ENCODE peak calls at places on chromosomes 11 and 22, in six cellular contexts. One of them, this sample, is unnamed.
A peak's percentile ranks its signal among the peaks of the same experiment; 100 is the strongest.

GRCh38 chr22:19984201-19984753 is 32.3 kb downstream of the ARVCF start:
- DNase-seq in prostate gland: no peak
- DNase-seq in thoracic aorta: peak; percentile 54
- DNase-seq in effector memory CD4-positive, alpha-beta T cell: no peak
- DNase-seq in A549: peak; percentile 61
- DNase-seq in naive thymus-derived CD4-positive, alpha-beta T cell: no peak
- DNase-seq in this sample: peak; percentile 93

GRCh38 chr11:17803751-17804334 is 69.3 kb downstream of the KCNC1 start:
- DNase-seq in prostate gland: no peak
- DNase-seq in thoracic aorta: no peak
- DNase-seq in effector memory CD4-positive, alpha-beta T cell: no peak
- DNase-seq in A549: no peak
- DNase-seq in naive thymus-derived CD4-positive, alpha-beta T cell: no peak
- DNase-seq in this sample: no peak

GRCh38 chr11:69380451-69380901 is 86.5 kb downstream of the MYEOV start:
- DNase-seq in prostate gland: no peak
- DNase-seq in thoracic aorta: no peak
- DNase-seq in effector memory CD4-positive, alpha-beta T cell: no peak
- DNase-seq in A549: no peak
- DNase-seq in naive thymus-derived CD4-positive, alpha-beta T cell: no peak
- DNase-seq in this sample: peak; percentile 51

GRCh38 chr11:123454796-123455195 is 24.7 kb downstream of the GRAMD1B start:
- DNase-seq in prostate gland: no peak
- DNase-seq in thoracic aorta: no peak
- DNase-seq in effector memory CD4-positive, alpha-beta T cell: no peak
- DNase-seq in A549: no peak
- DNase-seq in naive thymus-derived CD4-positive, alpha-beta T cell: no peak
- DNase-seq in this sample: no peak

GRCh38 chr11:4072668-4073285 is 21.8 kb upstream of the RRM1 start:
- DNase-seq in prostate gland: peak; percentile 72
- DNase-seq in thoracic aorta: no peak
- DNase-seq in effector memory CD4-positive, alpha-beta T cell: no peak
- DNase-seq in A549: peak; percentile 67
- DNase-seq in naive thymus-derived CD4-positive, alpha-beta T cell: no peak
- DNase-seq in this sample: peak; percentile 74

GRCh38 chr11:48058777-48059176 is 78.4 kb downstream of the PTPRJ start:
- DNase-seq in prostate gland: peak; percentile 51
- DNase-seq in thoracic aorta: no peak
- DNase-seq in effector memory CD4-positive, alpha-beta T cell: no peak
- DNase-seq in A549: no peak
- DNase-seq in naive thymus-derived CD4-positive, alpha-beta T cell: no peak
- DNase-seq in this sample: no peak

GRCh38 chr22:43185860-43186261 is 1.1 kb downstream of the TTLL12 start:
- DNase-seq in prostate gland: peak; percentile 86
- DNase-seq in thoracic aorta: no peak
- DNase-seq in effector memory CD4-positive, alpha-beta T cell: no peak
- DNase-seq in A549: peak; percentile 26
- DNase-seq in naive thymus-derived CD4-positive, alpha-beta T cell: no peak
- DNase-seq in this sample: peak; percentile 71

GRCh38 chr11:63944987-63945386 is 6.2 kb downstream of the NAA40 start:
- DNase-seq in prostate gland: no peak
- DNase-seq in thoracic aorta: peak; percentile 12
- DNase-seq in effector memory CD4-positive, alpha-beta T cell: no peak
- DNase-seq in A549: no peak
- DNase-seq in naive thymus-derived CD4-positive, alpha-beta T cell: no peak
- DNase-seq in this sample: no peak

GRCh38 chr11:133934599-133935550 is 21.9 kb downstream of the IGSF9B start:
- DNase-seq in prostate gland: no peak
- DNase-seq in thoracic aorta: no peak
- DNase-seq in effector memory CD4-positive, alpha-beta T cell: no peak
- DNase-seq in A549: no peak
- DNase-seq in naive thymus-derived CD4-positive, alpha-beta T cell: no peak
- DNase-seq in this sample: no peak

GRCh38 chr11:64887234-64887756 is 8.9 kb upstream of the EHD1 start:
- DNase-seq in prostate gland: no peak
- DNase-seq in thoracic aorta: no peak
- DNase-seq in effector memory CD4-positive, alpha-beta T cell: no peak
- DNase-seq in A549: no peak
- DNase-seq in naive thymus-derived CD4-positive, alpha-beta T cell: no peak
- DNase-seq in this sample: no peak

GRCh38 chr11:16807306-16807705 is 68.9 kb downstream of the C11orf58 start:
- DNase-seq in prostate gland: no peak
- DNase-seq in thoracic aorta: no peak
- DNase-seq in effector memory CD4-positive, alpha-beta T cell: no peak
- DNase-seq in A549: no peak
- DNase-seq in naive thymus-derived CD4-positive, alpha-beta T cell: no peak
- DNase-seq in this sample: no peak

GRCh38 chr11:44318369-44318768 is 8.4 kb upstream of the ALX4 start:
- DNase-seq in prostate gland: no peak
- DNase-seq in thoracic aorta: no peak
- DNase-seq in effector memory CD4-positive, alpha-beta T cell: no peak
- DNase-seq in A549: no peak
- DNase-seq in naive thymus-derived CD4-positive, alpha-beta T cell: no peak
- DNase-seq in this sample: no peak

GRCh38 chr11:129252621-129253020 is 60.5 kb upstream of the ARHGAP32 start:
- DNase-seq in prostate gland: no peak
- DNase-seq in thoracic aorta: no peak
- DNase-seq in effector memory CD4-positive, alpha-beta T cell: no peak
- DNase-seq in A549: no peak
- DNase-seq in naive thymus-derived CD4-positive, alpha-beta T cell: no peak
- DNase-seq in this sample: no peak

GRCh38 chr11:89736566-89736965 is 26.5 kb downstream of the TRIM77 start:
- DNase-seq in prostate gland: no peak
- DNase-seq in thoracic aorta: no peak
- DNase-seq in effector memory CD4-positive, alpha-beta T cell: no peak
- DNase-seq in A549: no peak
- DNase-seq in naive thymus-derived CD4-positive, alpha-beta T cell: no peak
- DNase-seq in this sample: no peak

GRCh38 chr11:1522081-1522424 is 35.5 kb upstream of the MOB2 start:
- DNase-seq in prostate gland: no peak
- DNase-seq in thoracic aorta: no peak
- DNase-seq in effector memory CD4-positive, alpha-beta T cell: no peak
- DNase-seq in A549: no peak
- DNase-seq in naive thymus-derived CD4-positive, alpha-beta T cell: no peak
- DNase-seq in this sample: no peak

GRCh38 chr22:20128619-20128901 is 3.0 kb upstream of the ZDHHC8 start:
- DNase-seq in prostate gland: no peak
- DNase-seq in thoracic aorta: no peak
- DNase-seq in effector memory CD4-positive, alpha-beta T cell: no peak
- DNase-seq in A549: no peak
- DNase-seq in naive thymus-derived CD4-positive, alpha-beta T cell: no peak
- DNase-seq in this sample: no peak

GRCh38 chr11:12587333-12587997 is 86.8 kb upstream of the TEAD1 start:
- DNase-seq in prostate gland: no peak
- DNase-seq in thoracic aorta: no peak
- DNase-seq in effector memory CD4-positive, alpha-beta T cell: no peak
- DNase-seq in A549: no peak
- DNase-seq in naive thymus-derived CD4-positive, alpha-beta T cell: no peak
- DNase-seq in this sample: no peak

GRCh38 chr22:44526431-44527115 is 28.5 kb upstream of the RTL6 start:
- DNase-seq in prostate gland: no peak
- DNase-seq in thoracic aorta: no peak
- DNase-seq in effector memory CD4-positive, alpha-beta T cell: no peak
- DNase-seq in A549: no peak
- DNase-seq in naive thymus-derived CD4-positive, alpha-beta T cell: no peak
- DNase-seq in this sample: no peak

GRCh38 chr11:78731008-78731407 is 156.3 kb upstream of the NARS2 start:
- DNase-seq in prostate gland: no peak
- DNase-seq in thoracic aorta: no peak
- DNase-seq in effector memory CD4-positive, alpha-beta T cell: no peak
- DNase-seq in A549: no peak
- DNase-seq in naive thymus-derived CD4-positive, alpha-beta T cell: no peak
- DNase-seq in this sample: no peak

GRCh38 chr11:8062781-8063257 is 18.2 kb upstream of the TUB start:
- DNase-seq in prostate gland: no peak
- DNase-seq in thoracic aorta: no peak
- DNase-seq in effector memory CD4-positive, alpha-beta T cell: no peak
- DNase-seq in A549: no peak
- DNase-seq in naive thymus-derived CD4-positive, alpha-beta T cell: no peak
- DNase-seq in this sample: no peak

GRCh38 chr11:69156673-69157155 is 979 bp downstream of the SMIM38 start:
- DNase-seq in prostate gland: no peak
- DNase-seq in thoracic aorta: no peak
- DNase-seq in effector memory CD4-positive, alpha-beta T cell: no peak
- DNase-seq in A549: no peak
- DNase-seq in naive thymus-derived CD4-positive, alpha-beta T cell: no peak
- DNase-seq in this sample: no peak

GRCh38 chr11:94060401-94060800 is 39.2 kb downstream of the HEPHL1 start:
- DNase-seq in prostate gland: no peak
- DNase-seq in thoracic aorta: no peak
- DNase-seq in effector memory CD4-positive, alpha-beta T cell: no peak
- DNase-seq in A549: no peak
- DNase-seq in naive thymus-derived CD4-positive, alpha-beta T cell: no peak
- DNase-seq in this sample: no peak

GRCh38 chr11:119789766-119790407 is 60.9 kb upstream of the NECTIN1 start:
- DNase-seq in prostate gland: no peak
- DNase-seq in thoracic aorta: no peak
- DNase-seq in effector memory CD4-positive, alpha-beta T cell: no peak
- DNase-seq in A549: no peak
- DNase-seq in naive thymus-derived CD4-positive, alpha-beta T cell: no peak
- DNase-seq in this sample: no peak

GRCh38 chr22:21865041-21865440 is 2.4 kb downstream of the MAPK1 start:
- DNase-seq in prostate gland: peak; percentile 24
- DNase-seq in thoracic aorta: peak; percentile 48
- DNase-seq in effector memory CD4-positive, alpha-beta T cell: no peak
- DNase-seq in A549: no peak
- DNase-seq in naive thymus-derived CD4-positive, alpha-beta T cell: no peak
- DNase-seq in this sample: peak; percentile 87

GRCh38 chr11:114280696-114281095 is 15.5 kb upstream of the NNMT start:
- DNase-seq in prostate gland: peak; percentile 56
- DNase-seq in thoracic aorta: no peak
- DNase-seq in effector memory CD4-positive, alpha-beta T cell: no peak
- DNase-seq in A549: peak; percentile 67
- DNase-seq in naive thymus-derived CD4-positive, alpha-beta T cell: no peak
- DNase-seq in this sample: peak; percentile 84

GRCh38 chr11:132535830-132536229 is 996.5 kb downstream of the OPCML start:
- DNase-seq in prostate gland: no peak
- DNase-seq in thoracic aorta: no peak
- DNase-seq in effector memory CD4-positive, alpha-beta T cell: no peak
- DNase-seq in A549: no peak
- DNase-seq in naive thymus-derived CD4-positive, alpha-beta T cell: no peak
- DNase-seq in this sample: no peak

GRCh38 chr11:117095301-117096139 is 2.7 kb downstream of the SIK3 start:
- DNase-seq in prostate gland: no peak
- DNase-seq in thoracic aorta: no peak
- DNase-seq in effector memory CD4-positive, alpha-beta T cell: no peak
- DNase-seq in A549: no peak
- DNase-seq in naive thymus-derived CD4-positive, alpha-beta T cell: no peak
- DNase-seq in this sample: no peak
- H3K4me3 ChIP-seq in prostate gland: no peak overlapping the region
- H3K4me3 ChIP-seq in thoracic aorta: peak overlapping the region; percentile 35
- H3K4me3 ChIP-seq in effector memory CD4-positive, alpha-beta T cell: peak overlapping the region; percentile 65
- H3K4me3 ChIP-seq in A549: peak overlapping the region; percentile 12
- H3K4me3 ChIP-seq in naive thymus-derived CD4-positive, alpha-beta T cell: peak overlapping the region; percentile 68
- H3K4me3 ChIP-seq in this sample: peak overlapping the region; percentile 99

GRCh38 chr11:29024386-29024785 is 916.2 kb downstream of the METTL15 start:
- DNase-seq in prostate gland: no peak
- DNase-seq in thoracic aorta: no peak
- DNase-seq in effector memory CD4-positive, alpha-beta T cell: no peak
- DNase-seq in A549: no peak
- DNase-seq in naive thymus-derived CD4-positive, alpha-beta T cell: no peak
- DNase-seq in this sample: no peak

GRCh38 chr11:29025001-29025400 is 916.8 kb downstream of the METTL15 start:
- DNase-seq in prostate gland: no peak
- DNase-seq in thoracic aorta: no peak
- DNase-seq in effector memory CD4-positive, alpha-beta T cell: no peak
- DNase-seq in A549: no peak
- DNase-seq in naive thymus-derived CD4-positive, alpha-beta T cell: no peak
- DNase-seq in this sample: no peak

DNA sequence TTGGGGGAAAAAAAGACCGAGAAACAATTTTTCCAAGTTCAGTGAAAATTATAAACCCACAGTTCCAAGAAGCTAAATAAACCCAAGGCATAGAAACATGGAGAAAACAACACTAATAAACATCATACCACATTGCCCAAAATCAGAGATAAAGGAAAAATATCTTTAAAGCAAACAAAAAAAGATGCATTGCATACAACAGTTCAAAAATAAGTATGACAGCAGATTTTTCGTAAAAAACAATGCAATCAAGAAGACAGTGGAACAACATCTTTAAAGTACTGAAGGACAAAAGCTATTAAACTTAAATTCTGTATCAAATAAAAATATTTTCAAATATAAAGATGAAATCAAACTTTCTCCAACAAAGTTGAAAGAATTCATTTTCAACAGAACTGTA is 921.3 kb downstream of the METTL15 start:
- DNase-seq in prostate gland: no peak
- DNase-seq in thoracic aorta: no peak
- DNase-seq in effector memory CD4-positive, alpha-beta T cell: no peak
- DNase-seq in A549: no peak
- DNase-seq in naive thymus-derived CD4-positive, alpha-beta T cell: no peak
- DNase-seq in this sample: no peak
- H3K4me1 ChIP-seq in prostate gland: no peaks in the 10 kb centered on the region
- H3K4me1 ChIP-seq in thoracic aorta: no peaks in the 10 kb centered on the region
- H3K4me1 ChIP-seq in effector memory CD4-positive, alpha-beta T cell: no peaks in the 10 kb centered on the region
- H3K4me1 ChIP-seq in A549: no peaks in the 10 kb centered on the region
- H3K4me1 ChIP-seq in naive thymus-derived CD4-positive, alpha-beta T cell: no peaks in the 10 kb centered on the region
- H3K4me1 ChIP-seq in this sample: no peaks in the 10 kb centered on the region

GRCh38 chr11:61893981-61894380 is 2.6 kb upstream of the FADS3 start:
- DNase-seq in prostate gland: no peak
- DNase-seq in thoracic aorta: no peak
- DNase-seq in effector memory CD4-positive, alpha-beta T cell: no peak
- DNase-seq in A549: no peak
- DNase-seq in naive thymus-derived CD4-positive, alpha-beta T cell: no peak
- DNase-seq in this sample: no peak

GRCh38 chr11:61890536-61891330 is 612 bp downstream of the FADS3 start:
- DNase-seq in prostate gland: no peak
- DNase-seq in thoracic aorta: peak; percentile 82
- DNase-seq in effector memory CD4-positive, alpha-beta T cell: no peak
- DNase-seq in A549: peak; percentile 50
- DNase-seq in naive thymus-derived CD4-positive, alpha-beta T cell: peak; percentile 48
- DNase-seq in this sample: peak; percentile 87

GRCh38 chr11:61889831-61890230 is 1.5 kb downstream of the FADS3 start:
- DNase-seq in prostate gland: no peak
- DNase-seq in thoracic aorta: no peak
- DNase-seq in effector memory CD4-positive, alpha-beta T cell: no peak
- DNase-seq in A549: no peak
- DNase-seq in naive thymus-derived CD4-positive, alpha-beta T cell: no peak
- DNase-seq in this sample: no peak

GRCh38 chr11:61891331-61892084 is at the start of gene FADS3:
- DNase-seq in prostate gland: peak; percentile 71
- DNase-seq in thoracic aorta: peak; percentile 33
- DNase-seq in effector memory CD4-positive, alpha-beta T cell: peak; percentile 62
- DNase-seq in A549: peak; percentile 76
- DNase-seq in naive thymus-derived CD4-positive, alpha-beta T cell: peak; percentile 78
- DNase-seq in this sample: peak; percentile 80

DNA sequence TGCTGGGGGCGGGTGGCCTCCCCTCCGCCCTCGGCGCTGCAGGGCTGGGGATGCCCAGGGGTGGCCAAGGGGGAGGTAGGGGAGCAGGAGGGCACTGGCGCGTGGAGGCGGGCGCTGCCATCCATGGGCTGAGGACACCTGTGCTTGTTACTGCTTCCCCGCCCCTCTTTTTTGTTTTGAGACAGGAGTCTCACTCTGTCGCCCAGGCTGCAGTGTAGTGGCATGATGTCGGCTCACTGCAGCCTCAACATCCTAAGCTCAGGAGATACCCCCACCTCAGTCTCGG is 683 bp upstream of the FADS3 start:
- DNase-seq in prostate gland: no peak
- DNase-seq in thoracic aorta: no peak
- DNase-seq in effector memory CD4-positive, alpha-beta T cell: no peak
- DNase-seq in A549: no peak
- DNase-seq in naive thymus-derived CD4-positive, alpha-beta T cell: no peak
- DNase-seq in this sample: no peak
- H3K4me3 ChIP-seq in prostate gland: peak overlapping the region; percentile 85
- H3K4me3 ChIP-seq in thoracic aorta: peak overlapping the region; percentile 86
- H3K4me3 ChIP-seq in effector memory CD4-positive, alpha-beta T cell: peak overlapping the region; percentile 60
- H3K4me3 ChIP-seq in A549: peak overlapping the region; percentile 73
- H3K4me3 ChIP-seq in naive thymus-derived CD4-positive, alpha-beta T cell: peak overlapping the region; percentile 55
- H3K4me3 ChIP-seq in this sample: peak overlapping the region; percentile 99

GRCh38 chr22:24507742-24508141 is 12.6 kb downstream of the UPB1 start:
- DNase-seq in prostate gland: no peak
- DNase-seq in thoracic aorta: no peak
- DNase-seq in effector memory CD4-positive, alpha-beta T cell: no peak
- DNase-seq in A549: no peak
- DNase-seq in naive thymus-derived CD4-positive, alpha-beta T cell: no peak
- DNase-seq in this sample: no peak
- H3K4me1 ChIP-seq in prostate gland: no peaks in the 10 kb centered on the region
- H3K4me1 ChIP-seq in thoracic aorta: peaks cover 17% of the 10 kb centered on the region
- H3K4me1 ChIP-seq in effector memory CD4-positive, alpha-beta T cell: no peaks in the 10 kb centered on the region
- H3K4me1 ChIP-seq in A549: peaks cover 36% of the 10 kb centered on the region
- H3K4me1 ChIP-seq in naive thymus-derived CD4-positive, alpha-beta T cell: no peaks in the 10 kb centered on the region
- H3K4me1 ChIP-seq in this sample: no peaks in the 10 kb centered on the region